ENCODE peak calls at places on chromosomes 6 and 20, in four cellular contexts. L, V, G and X are unnamed samples. For H3K9me3, the result is how much of the 10 kb centered on the place peaks cover.

GRCh38 chr6:138986578-138986977 is 1.5 kb downstream of the REPS1 start:
- DNase-seq in L (no peak), V (no peak), G (no peak), X (no peak)

GRCh38 chr6:3899970-3900439 is 50.8 kb downstream of the FAM50B start:
- DNase-seq in L (no peak), V (no peak), G (no peak), X (no peak)

GRCh38 chr6:136426627-136427377 is 123.4 kb downstream of the MAP7 start:
- DNase-seq in L (no peak), V (no peak), G (no peak), X (no peak)

GRCh38 chr20:63381781-63382431 is 20.8 kb upstream of the CHRNA4 start:
- DNase-seq in L (peak), V (no peak), G (peak), X (peak)

GRCh38 chr6:121171879-121172278 is 162.4 kb downstream of the TBC1D32 start:
- DNase-seq in L (no peak), V (no peak), G (no peak), X (no peak)

GRCh38 chr6:89895273-89895874 is 1.1 kb downstream of the GJA10 start:
- DNase-seq in L (peak), V (no peak), G (no peak), X (no peak)

GRCh38 chr20:10511166-10511506 is 76.0 kb downstream of the SLX4IP start:
- DNase-seq in L (no peak), V (no peak), G (no peak), X (no peak)

GRCh38 chr6:140581601-140582000 is 1207.2 kb upstream of the CITED2 start:
- DNase-seq in L (no peak), V (no peak), G (no peak), X (no peak)

GRCh38 chr20:32031007-32031958 is 20.8 kb upstream of the HCK start:
- DNase-seq in L (peak), V (peak), G (peak), X (peak)

GRCh38 chr6:15994814-15995459 is 133.9 kb upstream of the MYLIP start:
- DNase-seq in L (no peak), V (no peak), G (no peak), X (no peak)

GRCh38 chr6:348860-349396 is 42.6 kb upstream of the IRF4 start:
- DNase-seq in L (no peak), V (no peak), G (no peak), X (no peak)

GRCh38 chr6:351011-351866 is 40.3 kb upstream of the IRF4 start:
- DNase-seq in L (no peak), V (no peak), G (no peak), X (no peak)

GRCh38 chr6:349491-349921 is 42.0 kb upstream of the IRF4 start:
- DNase-seq in L (no peak), V (no peak), G (no peak), X (no peak)

GRCh38 chr6:351867-352289 is 39.7 kb upstream of the IRF4 start:
- DNase-seq in L (no peak), V (no peak), G (no peak), X (no peak)

DNA sequence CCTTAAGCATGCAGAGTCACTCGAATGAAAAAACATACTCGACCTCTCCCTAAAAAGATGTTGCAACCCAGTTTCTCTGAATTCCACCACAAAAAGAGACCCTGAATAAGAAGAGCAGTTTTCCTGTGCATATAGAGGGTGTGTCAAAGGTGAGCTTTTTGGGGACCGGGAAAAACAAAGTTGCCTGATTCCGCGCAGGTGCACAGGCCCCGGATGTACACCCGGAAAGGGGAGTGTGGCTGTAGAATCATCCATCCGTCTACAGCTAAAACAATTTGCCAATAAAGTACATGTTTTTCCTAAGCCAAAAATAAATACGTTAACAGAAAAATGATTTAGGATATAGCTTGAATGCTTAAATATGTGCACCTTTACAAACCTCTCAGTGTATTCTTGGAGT is 41.2 kb upstream of the IRF4 start:
- DNase-seq in L (no peak), V (no peak), G (no peak), X (no peak)
- H3K9me3 ChIP-seq in L (under half), V (under half), G (under half), X (under half)

DNA sequence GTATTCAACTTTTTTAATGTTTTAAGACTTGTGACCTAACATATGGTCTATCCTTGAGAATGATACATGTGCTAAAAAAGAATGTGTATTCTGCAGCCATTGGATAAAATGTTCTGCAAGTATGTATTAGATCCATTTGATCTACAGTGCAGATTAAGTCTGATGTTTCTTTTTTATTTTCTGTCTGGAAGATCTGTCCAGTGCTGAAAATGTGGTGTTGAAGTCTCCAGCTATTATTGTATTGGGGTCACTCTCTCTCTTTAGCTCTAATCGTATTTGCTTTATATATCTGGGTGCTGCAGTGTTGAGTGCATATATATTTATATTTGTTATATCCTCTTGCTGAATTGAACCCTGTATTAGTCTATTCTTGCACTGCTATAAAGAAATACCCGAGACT is 44.2 kb upstream of the TRIM39 start:
- DNase-seq in L (no peak), V (no peak), G (no peak), X (no peak)
- H3K9me3 ChIP-seq in L (under half), V (under half), G (half or more), X (under half)

GRCh38 chr6:165096868-165097267 is 212.5 kb downstream of the C6orf118 start:
- DNase-seq in L (no peak), V (no peak), G (no peak), X (no peak)
- H3K9me3 ChIP-seq in L (under half), V (under half), G (under half), X (under half)

GRCh38 chr6:25137497-25137896 is 141.7 kb upstream of the CARMIL1 start:
- DNase-seq in L (no peak), V (peak), G (peak), X (no peak)

GRCh38 chr6:25132934-25133333 is 146.2 kb upstream of the CARMIL1 start:
- DNase-seq in L (no peak), V (no peak), G (no peak), X (no peak)

GRCh38 chr6:25136879-25137278 is 142.3 kb upstream of the CARMIL1 start:
- DNase-seq in L (no peak), V (no peak), G (no peak), X (no peak)

GRCh38 chr6:25130518-25130917 is 148.7 kb upstream of the CARMIL1 start:
- DNase-seq in L (no peak), V (no peak), G (no peak), X (no peak)

GRCh38 chr6:25133479-25133878 is 145.7 kb upstream of the CARMIL1 start:
- DNase-seq in L (no peak), V (no peak), G (no peak), X (no peak)
- H3K9me3 ChIP-seq in L (under half), V (under half), G (under half), X (under half)

DNA sequence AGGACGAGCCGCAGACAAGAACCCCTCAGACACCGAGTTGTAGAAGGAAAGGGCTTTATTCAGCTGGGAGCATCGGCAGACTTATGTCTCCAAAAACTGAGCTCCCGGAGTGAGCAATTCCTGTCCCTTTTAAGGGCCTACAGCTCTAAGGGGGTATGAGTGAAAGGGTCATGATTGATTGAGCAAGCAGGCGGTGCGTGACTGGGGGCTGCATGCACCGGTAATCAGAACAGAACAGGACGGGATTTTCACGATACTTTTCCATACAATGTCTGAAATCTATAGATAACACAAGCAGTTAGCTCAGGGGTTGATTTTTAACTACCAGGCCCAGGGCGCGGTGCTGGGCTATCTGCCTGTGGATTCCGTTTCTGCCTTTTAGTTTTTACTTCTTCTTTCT is 226.4 kb upstream of the PLCB4 start:
- DNase-seq in L (no peak), V (no peak), G (no peak), X (no peak)
- H3K9me3 ChIP-seq in L (under half), V (under half), G (under half), X (under half)